ENCODE peak calls at places on chromosomes 7 and 10, in nine cellular contexts. T is CD8-positive, alpha-beta T cell; P is thyroid gland; Y is GM13976; C is choroid plexus epithelial cell; Q is AG10803; J is ovary; I is mucosa of descending colon; M is fibroblast of villous mesenchyme. H is an unnamed sample.

GRCh38 chr10:115975031-115975430 is 298.0 kb downstream of the GFRA1 start:
- DNase-seq in T (no peak), P (peak), Y (no peak), C (no peak), Q (no peak), J (no peak), I (no peak), M (no peak), H (no peak)

GRCh38 chr7:2613926-2614613 is 17.7 kb upstream of the TTYH3 start:
- DNase-seq in T (no peak), P (peak), Y (no peak), C (peak), Q (peak), J (no peak), I (no peak), M (peak), H (peak)

GRCh38 chr10:94677691-94678090 is 5.8 kb upstream of the CYP2C18 start:
- DNase-seq in T (no peak), P (no peak), Y (no peak), C (peak), Q (no peak), J (no peak), I (peak), M (no peak), H (no peak)

GRCh38 chr10:112783653-112784426 is 166.2 kb upstream of the TCF7L2 start:
- DNase-seq in T (no peak), P (peak), Y (no peak), C (no peak), Q (peak), J (no peak), I (no peak), M (no peak), H (no peak)

GRCh38 chr7:18320971-18321567 is 174.5 kb upstream of the HDAC9 start:
- DNase-seq in T (no peak), P (no peak), Y (peak), C (peak), Q (peak), J (no peak), I (peak), M (peak), H (peak)

GRCh38 chr7:128459394-128459878 is 3.8 kb downstream of the HILPDA start:
- DNase-seq in T (peak), P (peak), Y (peak), C (peak), Q (peak), J (peak), I (peak), M (peak), H (peak)

GRCh38 chr10:7084255-7085005 is 326.4 kb downstream of the SFMBT2 start:
- DNase-seq in T (no peak), P (no peak), Y (no peak), C (peak), Q (no peak), J (no peak), I (no peak), M (peak), H (no peak)

GRCh38 chr7:36346260-36346831 is 43.3 kb upstream of the ANLN start:
- DNase-seq in T (no peak), P (no peak), Y (no peak), C (peak), Q (peak), J (no peak), I (no peak), M (peak), H (no peak)

GRCh38 chr10:73591935-73592699 is 975 bp upstream of the USP54 start:
- DNase-seq in T (no peak), P (peak), Y (peak), C (peak), Q (peak), J (no peak), I (peak), M (peak), H (peak)

GRCh38 chr7:22589641-22590141 is 89.7 kb upstream of the STEAP1B start:
- DNase-seq in T (no peak), P (peak), Y (no peak), C (peak), Q (peak), J (peak), I (no peak), M (peak), H (peak)

GRCh38 chr10:99532687-99533495 is at the start of gene NKX2-3:
- DNase-seq in T (no peak), P (no peak), Y (peak), C (no peak), Q (peak), J (no peak), I (peak), M (peak), H (no peak)

GRCh38 chr7:101899616-101900015 is 82.2 kb downstream of the CUX1 start:
- DNase-seq in T (no peak), P (peak), Y (no peak), C (no peak), Q (no peak), J (no peak), I (no peak), M (no peak), H (no peak)

GRCh38 chr10:3692331-3692860 is 92.6 kb downstream of the KLF6 start:
- DNase-seq in T (no peak), P (no peak), Y (no peak), C (peak), Q (no peak), J (peak), I (no peak), M (peak), H (peak)

GRCh38 chr10:132197271-132198067 is 10.7 kb downstream of the DPYSL4 start:
- DNase-seq in T (no peak), P (no peak), Y (no peak), C (no peak), Q (no peak), J (no peak), I (no peak), M (no peak), H (no peak)

GRCh38 chr7:34596887-34597286 is 61.1 kb upstream of the NPSR1 start:
- DNase-seq in T (no peak), P (no peak), Y (no peak), C (peak), Q (peak), J (no peak), I (peak), M (no peak), H (no peak)

GRCh38 chr10:13520194-13520593 is 8.6 kb downstream of the BEND7 start:
- DNase-seq in T (no peak), P (no peak), Y (no peak), C (no peak), Q (no peak), J (no peak), I (no peak), M (no peak), H (no peak)

GRCh38 chr10:62239994-62240393 is 28.6 kb downstream of the RTKN2 start:
- DNase-seq in T (no peak), P (no peak), Y (no peak), C (peak), Q (peak), J (no peak), I (no peak), M (peak), H (no peak)

GRCh38 chr10:45278860-45279498 is 36.4 kb downstream of the OR13A1 start:
- DNase-seq in T (no peak), P (no peak), Y (no peak), C (no peak), Q (no peak), J (no peak), I (no peak), M (peak), H (no peak)

GRCh38 chr7:12091164-12091563 is 119.9 kb upstream of the TMEM106B start:
- DNase-seq in T (no peak), P (no peak), Y (no peak), C (no peak), Q (no peak), J (no peak), I (no peak), M (peak), H (no peak)

GRCh38 chr10:124906551-124907001 is 35.3 kb upstream of the ZRANB1 start:
- DNase-seq in T (no peak), P (no peak), Y (no peak), C (peak), Q (peak), J (no peak), I (no peak), M (peak), H (peak)

GRCh38 chr7:151008511-151009323 is 15.6 kb downstream of the ATG9B start:
- DNase-seq in T (peak), P (peak), Y (peak), C (peak), Q (peak), J (peak), I (peak), M (peak), H (peak)

GRCh38 chr10:5343979-5344378 is 20.8 kb upstream of the UCN3 start:
- DNase-seq in T (no peak), P (no peak), Y (no peak), C (no peak), Q (peak), J (no peak), I (no peak), M (no peak), H (no peak)

GRCh38 chr10:26839966-26840627 is 20.7 kb downstream of the ABI1 start:
- DNase-seq in T (no peak), P (peak), Y (no peak), C (peak), Q (peak), J (no peak), I (no peak), M (peak), H (peak)

GRCh38 chr7:157678503-157678902 is 341.7 kb downstream of the DNAJB6 start:
- DNase-seq in T (no peak), P (peak), Y (no peak), C (peak), Q (no peak), J (no peak), I (no peak), M (no peak), H (no peak)

GRCh38 chr7:1975179-1975578 is 257.6 kb downstream of the MAD1L1 start:
- DNase-seq in T (no peak), P (no peak), Y (no peak), C (no peak), Q (no peak), J (no peak), I (peak), M (no peak), H (no peak)

GRCh38 chr7:1907751-1908365 is 237.8 kb downstream of the ELFN1 start:
- DNase-seq in T (no peak), P (no peak), Y (no peak), C (no peak), Q (no peak), J (no peak), I (no peak), M (no peak), H (no peak)

GRCh38 chr10:104622598-104623209 is 18.4 kb upstream of the SORCS3 start:
- DNase-seq in T (no peak), P (peak), Y (no peak), C (peak), Q (no peak), J (no peak), I (peak), M (no peak), H (no peak)
- TF ChIP-seq CTCF in T (no peak), P (peak), Y (no peak), C (peak), Q (peak), J (no peak), I (no peak), M (no peak), H (peak)

GRCh38 chr7:112450807-112451661 is 774 bp downstream of the IFRD1 start:
- DNase-seq in T (peak), P (peak), Y (peak), C (peak), Q (peak), J (peak), I (peak), M (peak), H (peak)
- TF ChIP-seq CTCF in T (no peak), P (no peak), Y (no peak), C (no peak), Q (no peak), J (no peak), I (no peak), M (no peak), H (no peak)

GRCh38 chr7:142935941-142936565 is 2.5 kb upstream of the TRPV5 start:
- DNase-seq in T (no peak), P (no peak), Y (no peak), C (no peak), Q (no peak), J (no peak), I (no peak), M (no peak), H (no peak)

GRCh38 chr7:142941541-142941940 is 2.3 kb downstream of the LLCFC1 start:
- DNase-seq in T (no peak), P (no peak), Y (no peak), C (no peak), Q (no peak), J (no peak), I (no peak), M (no peak), H (no peak)

GRCh38 chr7:142938611-142939010 is 673 bp upstream of the LLCFC1 start:
- DNase-seq in T (no peak), P (no peak), Y (no peak), C (no peak), Q (no peak), J (no peak), I (no peak), M (no peak), H (no peak)

GRCh38 chr7:142940968-142941535 is 1.8 kb downstream of the LLCFC1 start:
- DNase-seq in T (no peak), P (no peak), Y (no peak), C (no peak), Q (no peak), J (no peak), I (no peak), M (no peak), H (no peak)

GRCh38 chr7:142939226-142939910 is at the start of gene LLCFC1:
- DNase-seq in T (no peak), P (peak), Y (peak), C (no peak), Q (no peak), J (no peak), I (peak), M (no peak), H (no peak)
- TF ChIP-seq CTCF in T (no peak), P (peak), Y (peak), C (peak), Q (no peak), J (no peak), I (no peak), M (no peak), H (no peak)

GRCh38 chr7:121099572-121099971 is 111.1 kb downstream of the CPED1 start:
- DNase-seq in T (no peak), P (no peak), Y (no peak), C (peak), Q (no peak), J (no peak), I (no peak), M (no peak), H (no peak)
- TF ChIP-seq CTCF in T (no peak), P (no peak), Y (no peak), C (peak), Q (peak), J (no peak), I (no peak), M (peak), H (no peak)

DNA sequence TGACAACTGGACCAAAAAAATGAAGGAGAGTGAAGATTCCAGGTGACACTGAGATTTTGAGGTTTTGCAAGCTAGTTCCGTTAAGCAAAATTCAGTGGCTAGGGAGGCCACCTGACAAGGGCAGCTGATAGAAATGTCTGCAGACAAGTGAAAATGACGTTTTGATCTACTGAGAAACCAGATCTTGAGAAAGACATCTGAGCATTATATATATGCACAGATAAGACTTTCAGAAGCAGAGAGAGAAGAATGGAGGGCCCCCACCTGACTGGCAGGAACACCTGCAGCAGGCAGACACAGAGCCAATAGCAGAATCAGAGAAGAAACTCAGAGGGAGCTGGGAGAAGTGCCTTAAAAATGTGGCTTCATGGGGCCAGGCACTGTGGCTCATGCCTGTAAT is 76.1 kb upstream of the LRGUK start:
- DNase-seq in T (no peak), P (no peak), Y (no peak), C (no peak), Q (no peak), J (no peak), I (peak), M (no peak), H (no peak)
- TF ChIP-seq CTCF in T (no peak), P (no peak), Y (no peak), C (no peak), Q (no peak), J (no peak), I (no peak), M (no peak), H (no peak)

GRCh38 chr10:16890691-16891090 is 73.5 kb upstream of the RSU1 start:
- DNase-seq in T (no peak), P (no peak), Y (no peak), C (no peak), Q (peak), J (no peak), I (no peak), M (no peak), H (no peak)

GRCh38 chr10:16894834-16895233 is 77.6 kb upstream of the RSU1 start:
- DNase-seq in T (no peak), P (no peak), Y (no peak), C (no peak), Q (peak), J (no peak), I (no peak), M (peak), H (peak)

GRCh38 chr10:16893664-16894063 is 76.4 kb upstream of the RSU1 start:
- DNase-seq in T (no peak), P (no peak), Y (no peak), C (no peak), Q (no peak), J (no peak), I (no peak), M (peak), H (no peak)

GRCh38 chr10:16887565-16887964 is 70.3 kb upstream of the RSU1 start:
- DNase-seq in T (no peak), P (no peak), Y (no peak), C (peak), Q (peak), J (no peak), I (no peak), M (peak), H (peak)

DNA sequence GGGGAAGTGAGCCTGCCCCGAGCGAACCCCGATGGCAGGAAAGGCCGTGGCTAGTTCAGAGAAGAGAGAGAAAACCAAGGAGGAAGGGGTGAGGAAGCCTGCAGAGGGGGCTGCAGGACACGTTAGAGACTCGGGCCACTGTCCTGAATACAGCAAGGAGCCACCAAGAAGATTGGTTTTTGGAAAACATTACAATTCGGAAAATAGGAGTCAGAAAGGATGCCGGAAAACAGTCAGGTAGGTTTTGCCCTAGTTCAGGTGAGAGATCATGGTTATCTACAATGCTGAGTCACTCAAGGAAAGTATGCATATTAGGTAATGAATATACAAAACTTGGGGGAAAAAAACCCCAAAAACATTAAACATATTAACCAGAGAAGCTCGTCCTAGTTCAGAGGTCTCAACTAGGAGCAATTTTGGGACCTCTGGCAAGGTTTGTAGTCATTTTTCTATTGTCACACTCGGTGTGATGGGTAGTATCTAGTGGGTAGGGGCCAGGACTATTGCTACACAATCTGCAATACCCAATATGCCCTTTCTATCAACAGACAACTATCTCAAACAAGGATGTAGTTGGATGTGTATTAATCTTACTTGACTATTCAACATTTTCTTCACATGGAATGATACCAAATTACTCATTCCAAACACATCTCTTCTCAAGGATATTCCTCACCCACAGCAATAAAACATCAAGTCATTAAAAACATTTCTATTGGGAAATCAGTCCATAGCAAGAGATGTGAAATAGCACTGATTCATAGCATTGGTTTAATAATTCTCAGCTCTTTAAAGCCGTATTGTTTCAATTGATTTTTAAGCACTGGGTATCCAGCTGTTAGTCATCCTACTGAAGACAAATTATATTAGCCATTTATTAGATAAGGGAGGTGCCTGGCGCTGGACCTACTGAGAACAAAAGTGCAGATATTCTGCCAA is 74.4 kb upstream of the RSU1 start:
- DNase-seq in T (peak), P (peak), Y (no peak), C (peak), Q (peak), J (peak), I (peak), M (peak), H (peak)
- TF ChIP-seq CTCF in T (peak), P (peak), Y (no peak), C (peak), Q (peak), J (peak), I (no peak), M (peak), H (peak)

DNA sequence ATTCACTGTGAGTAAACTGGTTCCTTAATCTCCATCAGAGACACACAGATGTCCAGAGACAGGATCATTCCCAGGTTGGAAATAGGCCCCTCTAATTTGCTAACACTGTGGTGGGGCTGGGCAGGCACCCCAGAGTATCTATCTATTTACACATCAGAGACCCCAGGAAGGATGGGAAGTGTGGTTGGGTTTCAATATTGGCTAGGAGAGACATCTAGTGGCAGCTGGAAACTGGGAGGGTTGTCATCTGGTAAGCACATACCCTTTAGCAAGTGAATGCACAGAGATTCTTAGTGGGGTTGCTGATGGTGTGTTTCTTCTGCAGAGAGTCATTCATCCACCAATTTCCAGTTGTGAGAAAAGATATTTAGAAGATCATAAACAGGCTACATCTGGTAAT is 36.0 kb upstream of the NRG3 start:
- DNase-seq in T (no peak), P (no peak), Y (no peak), C (peak), Q (no peak), J (no peak), I (no peak), M (no peak), H (no peak)
- TF ChIP-seq CTCF in T (no peak), P (peak), Y (no peak), C (peak), Q (no peak), J (no peak), I (no peak), M (no peak), H (no peak)

DNA sequence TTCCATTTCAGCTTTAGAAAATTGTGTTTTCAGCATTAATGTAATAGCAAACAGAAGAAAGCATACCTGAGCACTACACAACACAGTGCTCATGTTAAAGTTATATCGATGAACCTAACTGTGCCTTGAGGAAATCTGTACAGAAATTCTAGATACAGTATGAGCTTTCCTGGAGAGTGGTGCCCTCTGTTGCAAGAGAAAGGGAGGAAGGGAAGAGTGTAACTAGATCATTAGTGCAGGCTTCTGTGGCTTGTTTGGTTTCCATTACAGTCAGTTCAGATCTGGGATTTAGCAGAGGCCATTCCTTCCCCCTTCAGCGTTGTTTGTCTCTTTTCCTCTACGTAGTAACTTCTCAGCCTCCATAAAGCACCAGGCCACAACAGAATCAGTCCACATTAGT is 139.7 kb downstream of the HTR7 start:
- DNase-seq in T (no peak), P (no peak), Y (no peak), C (peak), Q (no peak), J (no peak), I (no peak), M (peak), H (peak)
- TF ChIP-seq CTCF in T (no peak), P (no peak), Y (no peak), C (peak), Q (no peak), J (no peak), I (no peak), M (peak), H (peak)

H was measured in fibroblast of the aortic adventitia.